ENCODE peak calls at places on chromosomes 5 and 9, in eight cellular contexts. H, K, X, W, N, U, L and B are unnamed samples.

GRCh38 chr5:133735346-133735745 is 123.0 kb upstream of the FSTL4 start:
- DNase-seq in N (no peak), X (no peak), L (no peak), H (no peak), U (no peak), W (no peak), K (no peak), B (no peak)

GRCh38 chr5:142743677-142744441 is 26.3 kb upstream of the ARHGAP26 start:
- DNase-seq in X (no peak), H (no peak), K (no peak), L (no peak), N (no peak), U (no peak), W (no peak), B (no peak)

GRCh38 chr5:33370135-33370472 is 70.7 kb upstream of the TARS1 start:
- DNase-seq in L (no peak), K (no peak), W (no peak), N (peak), X (no peak), U (no peak), H (no peak), B (no peak)

GRCh38 chr9:113898151-113898550 is 22.0 kb downstream of the ZNF618 start:
- DNase-seq in X (no peak), U (no peak), K (no peak), H (peak), N (no peak), W (no peak), L (no peak), B (no peak)

GRCh38 chr5:164359931-164360290 is 854.5 kb downstream of the MAT2B start:
- DNase-seq in X (no peak), U (no peak), L (no peak), H (no peak), K (no peak), N (no peak), W (no peak), B (no peak)

GRCh38 chr5:96718635-96719077 is 56.5 kb downstream of the CAST start:
- DNase-seq in W (no peak), K (no peak), U (peak), N (no peak), X (peak), L (no peak), H (no peak), B (no peak)

GRCh38 chr5:372911-373709 is 51.6 kb downstream of the AHRR start:
- DNase-seq in X (no peak), W (no peak), N (no peak), L (no peak), U (peak), H (peak), K (no peak), B (peak)

GRCh38 chr9:130995399-130995941 is 13.5 kb upstream of the LAMC3 start:
- DNase-seq in U (no peak), N (no peak), X (no peak), W (peak), K (no peak), L (peak), H (no peak), B (peak)

GRCh38 chr5:88884435-88884877 is 1.5 kb upstream of the MEF2C start:
- DNase-seq in X (no peak), W (no peak), H (no peak), N (no peak), L (no peak), K (no peak), U (no peak), B (peak)

GRCh38 chr9:19136129-19136528 is 8.8 kb upstream of the PLIN2 start:
- DNase-seq in X (no peak), K (no peak), U (no peak), W (no peak), L (no peak), N (no peak), H (no peak), B (no peak)

GRCh38 chr9:88932766-88933165 is 58.5 kb upstream of the S1PR3 start:
- DNase-seq in X (no peak), W (no peak), U (no peak), H (no peak), L (no peak), N (no peak), K (no peak), B (no peak)

GRCh38 chr5:67244345-67244793 is 47.8 kb upstream of the CD180 start:
- DNase-seq in L (peak), N (no peak), H (no peak), W (no peak), K (no peak), U (no peak), X (no peak), B (no peak)

GRCh38 chr5:143218563-143219170 is 184.8 kb downstream of the NR3C1 start:
- DNase-seq in X (no peak), L (no peak), K (no peak), W (no peak), U (no peak), H (no peak), N (no peak), B (peak)

GRCh38 chr5:83547156-83547555 is 75.6 kb downstream of the VCAN start:
- DNase-seq in U (no peak), L (no peak), H (no peak), K (no peak), N (no peak), W (no peak), X (no peak), B (no peak)

GRCh38 chr5:107474361-107474723 is 196.4 kb downstream of the EFNA5 start:
- DNase-seq in H (no peak), N (no peak), K (no peak), W (no peak), X (no peak), L (no peak), U (no peak), B (no peak)

GRCh38 chr5:141567513-141568117 is 51.2 kb downstream of the DIAPH1 start:
- DNase-seq in W (no peak), U (no peak), X (no peak), H (no peak), N (no peak), K (no peak), L (peak), B (peak)

GRCh38 chr5:81802625-81803024 is 51.7 kb upstream of the SSBP2 start:
- DNase-seq in W (no peak), L (no peak), X (no peak), N (no peak), U (no peak), K (no peak), H (no peak), B (no peak)

DNA sequence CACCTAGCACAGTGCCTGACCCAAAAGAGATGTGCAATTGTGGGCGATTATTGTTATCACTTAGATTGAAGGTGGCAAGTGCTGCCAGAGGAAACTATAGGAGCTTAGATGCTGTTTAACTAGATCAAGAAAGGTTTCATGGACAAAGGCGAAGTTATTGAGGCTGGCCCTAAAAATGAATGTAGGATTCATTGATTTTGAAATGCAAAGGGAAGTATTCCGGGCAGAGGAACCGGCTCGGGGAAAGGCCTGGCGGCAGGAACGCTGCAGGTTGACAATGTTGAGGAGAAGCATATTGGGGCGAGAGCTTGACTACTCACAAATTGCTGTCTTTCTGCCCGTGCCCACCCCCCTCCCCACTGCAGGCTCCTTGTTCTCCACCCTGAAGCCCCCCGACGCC is 37.4 kb upstream of the TTC1 start:
- DNase-seq in U (no peak), K (no peak), X (no peak), W (no peak), H (no peak), N (no peak), L (no peak), B (no peak)
- H3K4me3 ChIP-seq in U (no peak), K (no peak), X (no peak), W (no peak), H (peak), N (no peak), L (no peak), B (no peak)

GRCh38 chr9:133499130-133499891 is 20.4 kb upstream of the SLC2A6 start:
- DNase-seq in X (no peak), N (no peak), W (no peak), K (no peak), H (no peak), U (peak), L (no peak), B (no peak)

GRCh38 chr9:133495327-133496293 is 16.7 kb upstream of the SLC2A6 start:
- DNase-seq in X (no peak), N (no peak), W (no peak), U (peak), K (no peak), L (no peak), H (no peak), B (no peak)

GRCh38 chr9:133497443-133497842 is 18.5 kb upstream of the SLC2A6 start:
- DNase-seq in L (no peak), U (no peak), X (no peak), N (no peak), H (no peak), W (no peak), K (no peak), B (no peak)

GRCh38 chr9:133494636-133495326 is 15.9 kb upstream of the SLC2A6 start:
- DNase-seq in U (peak), K (no peak), H (no peak), X (no peak), L (no peak), W (no peak), N (no peak), B (no peak)

DNA sequence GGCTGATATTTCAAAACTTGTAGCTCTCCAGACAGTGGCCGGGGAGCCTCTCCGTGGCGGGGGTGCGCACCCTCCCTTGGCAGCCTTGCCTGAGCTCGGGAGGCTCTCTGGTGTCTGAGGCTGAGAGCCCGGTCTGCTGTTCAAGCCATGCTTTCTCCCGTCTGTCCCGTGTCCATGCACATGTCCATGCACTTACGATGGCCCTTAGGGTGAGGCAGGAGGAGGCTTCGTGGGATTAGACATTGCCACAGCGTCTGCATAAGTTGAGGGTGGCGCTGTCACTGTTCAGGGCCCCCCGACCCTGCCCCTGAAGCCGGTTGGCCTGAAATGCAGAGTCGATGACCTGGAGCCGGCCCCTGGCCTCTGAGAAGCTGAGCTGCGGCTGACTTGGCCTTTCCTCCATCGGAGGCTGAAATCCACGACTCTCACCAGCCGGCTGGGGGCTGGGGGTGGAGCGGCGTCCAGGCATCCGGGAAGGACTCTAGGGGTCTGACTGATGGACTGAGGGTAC is 18.1 kb upstream of the SLC2A6 start:
- DNase-seq in W (no peak), U (peak), H (no peak), K (no peak), N (no peak), X (no peak), L (no peak), B (no peak)
- TF ChIP-seq CTCF in W (no peak), U (no peak), H (no peak), K (no peak), N (no peak), X (no peak), L (no peak), B (no peak)

DNA sequence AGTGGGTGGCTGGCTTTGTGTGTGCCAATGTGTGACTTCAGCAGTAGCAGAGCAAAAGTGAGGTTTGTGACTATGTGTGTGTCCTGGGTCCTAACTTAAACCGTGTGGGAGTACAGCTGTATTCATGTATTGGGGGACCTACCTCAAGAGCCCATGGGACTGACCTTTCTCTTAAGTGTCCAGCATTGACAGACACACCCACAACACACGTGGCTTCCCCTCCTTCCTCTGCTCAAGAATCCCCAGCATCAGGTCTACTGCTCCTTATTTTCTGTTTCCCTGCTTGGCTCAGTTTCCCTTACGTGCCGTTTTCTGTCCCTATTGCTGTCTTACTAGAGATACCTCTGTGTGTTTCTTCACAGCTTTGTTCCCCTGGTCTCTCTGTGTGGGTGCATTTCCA is 623 bp downstream of the IL11RA start:
- DNase-seq in K (no peak), N (no peak), U (no peak), W (no peak), X (no peak), L (no peak), H (no peak), B (no peak)
- H3K4me3 ChIP-seq in K (peak), N (peak), U (peak), W (peak), X (peak), L (no peak), H (peak), B (peak)

DNA sequence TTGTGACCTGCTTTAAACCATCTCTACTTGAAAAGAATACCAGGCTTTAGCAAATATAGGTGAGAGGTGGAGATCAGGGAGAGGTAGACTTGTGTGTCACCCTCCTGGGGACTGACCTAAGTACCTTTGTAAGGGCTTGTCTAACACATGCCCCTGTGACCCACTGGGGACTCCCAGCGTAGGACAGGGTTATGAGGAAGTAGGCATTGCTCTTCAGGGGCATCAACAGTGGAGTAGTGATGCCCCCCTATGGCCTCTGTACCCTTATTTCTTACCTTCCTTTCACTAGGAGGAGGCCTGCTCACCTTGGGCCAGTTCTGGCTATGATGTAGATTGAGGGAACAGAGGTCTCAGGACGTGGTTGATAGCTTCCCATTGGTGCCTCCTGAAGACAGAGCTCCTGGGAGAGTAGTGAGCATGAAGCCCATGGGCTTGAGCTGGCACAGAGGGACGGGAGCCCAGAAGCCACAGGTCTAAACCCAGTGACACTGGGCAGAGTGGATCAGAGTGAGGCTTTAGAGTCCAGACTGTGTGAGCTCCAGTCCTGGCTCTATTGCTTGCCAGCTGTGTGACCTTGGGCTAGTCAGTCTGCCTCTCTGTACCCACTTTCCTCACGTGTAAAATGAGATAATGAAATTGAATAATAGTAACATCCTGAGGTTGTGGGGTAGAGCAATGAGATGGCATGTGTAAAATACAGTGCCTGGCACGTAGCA is 191.7 kb downstream of the AOPEP start:
- DNase-seq in K (no peak), L (no peak), U (no peak), H (peak), W (no peak), N (peak), X (no peak), B (peak)
- TF ChIP-seq CTCF in K (no peak), L (no peak), U (no peak), H (no peak), W (peak), N (no peak), X (no peak), B (peak)